ENCODE peak calls at places on chromosomes 1 and 21, in ten cellular contexts. R, W, N, T, C, I, K, U, V and Y are unnamed samples.

GRCh38 chr1:17251699-17252376 is 2.9 kb downstream of the PADI3 start:
- DNase-seq in C (no peak), U (no peak), W (peak; percentile 25), V (peak; percentile 67), R (no peak), I (peak; percentile 18), K (no peak), N (peak; percentile 18), T (no peak), Y (no peak)

GRCh38 chr1:171712341-171712740 is 29.5 kb downstream of the VAMP4 start:
- DNase-seq in N (no peak), T (no peak), R (no peak), U (no peak), C (no peak), V (no peak), W (no peak), I (no peak), K (no peak), Y (no peak)

GRCh38 chr1:148353461-148354283 is 129.4 kb downstream of the PPIAL4G start:
- DNase-seq in R (no peak), T (peak; percentile 93), U (peak; percentile 69), I (no peak), C (no peak), W (peak; percentile 61), K (peak; percentile 67), N (peak; percentile 73), V (peak; percentile 90), Y (no peak)

GRCh38 chr1:208233546-208233945 is 10.6 kb downstream of the PLXNA2 start:
- DNase-seq in I (no peak), N (no peak), T (no peak), C (no peak), R (no peak), K (peak; percentile 88), W (no peak), V (no peak), U (no peak), Y (no peak)

GRCh38 chr1:1359668-1360468 is 1.5 kb upstream of the MXRA8 start:
- DNase-seq in C (no peak), W (peak; percentile 90), N (peak; percentile 57), R (no peak), I (no peak), V (peak; percentile 86), U (peak; percentile 52), T (no peak), K (no peak), Y (peak; percentile 70)

GRCh38 chr1:240613353-240614142 is 1.6 kb upstream of the GREM2 start:
- DNase-seq in N (no peak), T (no peak), K (no peak), C (no peak), V (no peak), R (no peak), U (no peak), W (peak; percentile 43), I (no peak), Y (no peak)

GRCh38 chr1:161335796-161336195 is 21.6 kb downstream of the SDHC start:
- DNase-seq in U (peak; percentile 13), I (no peak), T (no peak), C (no peak), W (peak; percentile 22), K (no peak), V (peak; percentile 67), N (peak; percentile 9), R (no peak), Y (no peak)

GRCh38 chr1:114956570-114956969 is 73.1 kb upstream of the TSHB start:
- DNase-seq in C (no peak), T (peak; percentile 16), N (peak; percentile 31), W (peak; percentile 5), V (peak; percentile 1), K (peak; percentile 65), I (no peak), R (no peak), U (peak; percentile 6), Y (no peak)

DNA sequence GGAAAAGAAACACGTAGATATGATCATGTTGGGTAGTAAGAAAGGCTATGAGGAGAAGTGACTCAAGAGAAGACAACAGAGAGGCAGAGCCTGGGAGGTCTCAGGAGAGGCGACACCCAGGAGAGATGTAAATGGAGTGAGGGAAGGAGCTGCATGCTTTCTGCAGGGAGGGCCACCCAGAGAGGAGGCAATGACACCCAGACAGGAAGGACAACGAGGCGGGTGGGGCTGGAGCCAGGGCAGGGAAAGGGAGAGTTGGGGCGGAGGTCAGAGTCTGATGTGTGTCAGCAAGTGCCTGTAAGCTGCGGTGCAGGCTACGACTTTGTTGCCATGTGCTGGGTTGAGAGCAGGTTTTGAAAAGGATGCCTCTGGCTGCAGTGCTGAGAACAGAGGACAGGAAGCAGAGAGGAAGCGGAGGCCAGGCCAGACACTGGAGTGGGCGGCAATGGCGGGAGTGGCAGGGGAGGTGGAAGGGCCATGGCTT is 31.3 kb downstream of the SLC1A7 start:
- DNase-seq in R (no peak), U (peak; percentile 39), N (peak; percentile 46), T (peak; percentile 72), V (peak; percentile 49), K (no peak), C (no peak), W (no peak), I (no peak), Y (no peak)
- H3K4me3 ChIP-seq in R (no peak overlapping the region), U (no peak overlapping the region), N (no peak overlapping the region), T (no peak overlapping the region), V (no peak overlapping the region), K (no peak overlapping the region), C (no peak overlapping the region), W (no peak overlapping the region), I (no peak overlapping the region), Y (no peak overlapping the region)

GRCh38 chr1:96536576-96536975 is 185.0 kb upstream of the PTBP2 start:
- DNase-seq in C (no peak), T (no peak), N (no peak), W (no peak), K (no peak), V (no peak), U (peak; percentile 38), I (no peak), R (no peak), Y (no peak)

GRCh38 chr1:96533820-96534219 is 187.8 kb upstream of the PTBP2 start:
- DNase-seq in T (no peak), V (no peak), I (no peak), R (no peak), C (no peak), N (no peak), K (no peak), U (no peak), W (peak; percentile 74), Y (no peak)

GRCh38 chr1:96541491-96541890 is 180.1 kb upstream of the PTBP2 start:
- DNase-seq in K (no peak), I (no peak), V (no peak), T (no peak), R (no peak), C (no peak), W (no peak), N (no peak), U (no peak), Y (no peak)

GRCh38 chr1:96538883-96539282 is 182.7 kb upstream of the PTBP2 start:
- DNase-seq in W (peak; percentile 97), N (peak; percentile 98), I (no peak), C (no peak), R (peak; percentile 76), T (no peak), U (peak; percentile 98), V (peak; percentile 90), K (no peak), Y (peak; percentile 92)

DNA sequence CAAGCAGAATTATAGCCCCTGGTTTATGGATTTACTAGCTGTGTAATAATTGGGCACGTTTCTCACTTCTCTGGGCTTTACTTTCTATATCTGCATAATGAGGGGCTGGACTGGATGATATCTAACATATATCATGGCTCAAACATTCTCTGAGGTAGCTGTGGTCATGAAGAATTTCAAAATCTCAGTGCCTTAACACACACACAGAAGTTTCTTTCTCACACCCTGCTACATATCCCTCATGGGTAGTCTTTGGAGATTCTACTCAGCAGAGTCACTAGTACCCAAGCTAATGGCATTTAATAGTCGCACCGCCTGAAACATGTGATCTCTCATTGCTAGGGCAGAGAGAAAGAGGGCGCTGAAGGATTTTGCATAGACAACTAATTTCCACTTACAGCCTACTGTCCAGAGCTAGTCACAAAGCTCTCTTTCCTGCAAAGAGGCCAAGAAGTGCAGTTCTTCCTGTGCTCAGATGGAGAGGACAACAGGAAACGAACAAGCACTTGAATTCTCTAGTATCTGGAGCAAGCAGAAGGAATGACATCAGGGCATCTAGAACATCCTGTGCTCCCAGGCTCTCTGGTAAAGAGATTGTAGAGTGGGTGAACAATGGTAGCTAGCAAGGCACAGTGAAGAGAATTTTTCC is 183.5 kb upstream of the PTBP2 start:
- DNase-seq in T (no peak), U (peak; percentile 95), K (no peak), R (no peak), V (peak; percentile 83), C (no peak), I (no peak), N (peak; percentile 92), W (peak; percentile 81), Y (no peak)
- H3K4me3 ChIP-seq in T (no peak overlapping the region), U (no peak overlapping the region), K (no peak overlapping the region), R (peak overlapping the region; percentile 68), V (no peak overlapping the region), C (no peak overlapping the region), I (no peak overlapping the region), N (no peak overlapping the region), W (no peak overlapping the region), Y (no peak overlapping the region)

DNA sequence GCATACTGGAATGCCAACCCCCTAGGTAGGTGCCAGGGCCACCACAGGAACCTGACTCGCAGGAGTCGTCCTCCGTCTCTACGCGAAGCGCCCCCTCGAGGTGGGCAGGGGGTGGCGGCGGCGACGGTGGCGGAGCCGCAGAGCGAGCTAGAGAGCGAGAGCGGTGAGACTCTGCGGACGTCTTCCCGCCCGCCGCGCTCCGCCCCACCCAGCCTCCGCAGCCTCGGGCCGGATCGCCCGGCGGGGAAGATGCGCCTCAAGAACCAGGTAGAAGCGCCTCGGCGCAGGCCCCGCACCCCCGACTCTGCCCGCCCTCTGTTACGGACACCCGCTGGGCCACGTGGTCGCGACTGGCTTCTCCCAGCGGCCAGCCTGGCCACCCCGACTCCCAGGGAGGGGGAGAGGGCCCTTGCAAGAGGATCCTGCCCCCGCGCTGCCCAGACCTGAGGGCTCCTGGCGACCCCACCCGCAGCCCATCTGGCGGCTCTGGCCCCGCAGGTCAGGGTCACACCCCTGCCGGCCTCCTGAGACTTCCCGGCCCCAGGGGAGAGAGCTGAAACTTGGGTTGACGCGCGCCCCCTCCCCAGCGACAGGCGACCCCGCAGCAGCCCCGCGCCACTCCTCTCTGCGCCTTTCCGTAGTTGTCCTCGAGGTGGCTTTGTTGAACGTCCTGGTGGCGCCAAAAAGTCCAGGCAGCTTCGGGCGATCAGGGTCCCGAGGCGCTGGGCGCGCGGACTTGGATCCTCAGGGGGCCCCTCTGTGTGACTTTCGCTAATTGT is 24.4 kb upstream of the AGBL4 start:
- DNase-seq in I (no peak), C (no peak), T (peak; percentile 19), W (no peak), V (no peak), N (no peak), K (peak; percentile 1), R (no peak), U (no peak), Y (no peak)
- H3K4me3 ChIP-seq in I (peak overlapping the region; percentile 24), C (no peak overlapping the region), T (peak overlapping the region; percentile 34), W (no peak overlapping the region), V (no peak overlapping the region), N (no peak overlapping the region), K (no peak overlapping the region), R (peak overlapping the region; percentile 37), U (no peak overlapping the region), Y (no peak overlapping the region)

GRCh38 chr21:45440736-45441350 is 35.9 kb downstream of the COL18A1 start:
- DNase-seq in C (no peak), K (no peak), V (no peak), R (no peak), W (no peak), U (no peak), N (no peak), I (no peak), T (no peak), Y (no peak)

GRCh38 chr21:45438391-45439145 is 33.6 kb downstream of the COL18A1 start:
- DNase-seq in V (no peak), T (no peak), W (no peak), C (no peak), U (no peak), K (no peak), N (no peak), I (no peak), R (no peak), Y (no peak)

GRCh38 chr21:45439901-45440461 is 35.0 kb downstream of the COL18A1 start:
- DNase-seq in V (no peak), R (no peak), C (no peak), W (no peak), U (no peak), T (no peak), I (no peak), K (no peak), N (no peak), Y (no peak)

GRCh38 chr21:45441431-45442255 is 36.7 kb downstream of the COL18A1 start:
- DNase-seq in R (no peak), K (no peak), V (no peak), N (no peak), W (no peak), C (no peak), T (no peak), U (no peak), I (no peak), Y (no peak)

GRCh38 chr21:45439171-45439872 is 34.4 kb downstream of the COL18A1 start:
- DNase-seq in T (peak; percentile 78), R (peak; percentile 24), W (peak; percentile 85), V (peak; percentile 83), I (peak; percentile 61), C (no peak), N (peak; percentile 94), U (peak; percentile 93), K (peak; percentile 84), Y (peak; percentile 51)
- H3K4me3 ChIP-seq in T (no peak overlapping the region), R (no peak overlapping the region), W (peak overlapping the region; percentile 46), V (no peak overlapping the region), I (no peak overlapping the region), C (no peak overlapping the region), N (no peak overlapping the region), U (peak overlapping the region; percentile 26), K (no peak overlapping the region), Y (peak overlapping the region; percentile 31)